ENCODE peak calls at places on chromosomes 5 and 9, in six cellular contexts. One of them, this sample, is unnamed.

GRCh38 chr5:66810151-66810550 is 214.0 kb downstream of the MAST4 start:
- DNase-seq in small intestine: no peak
- DNase-seq in A673: no peak
- DNase-seq in uterus: no peak
- DNase-seq in ovary: no peak
- DNase-seq in AG04450: no peak
- DNase-seq in this sample: no peak

GRCh38 chr5:5572010-5572982 is 149.8 kb downstream of the ICE1 start:
- DNase-seq in small intestine: no peak
- DNase-seq in A673: peak; percentile 10
- DNase-seq in uterus: peak; percentile 80
- DNase-seq in ovary: peak; percentile 44
- DNase-seq in AG04450: no peak
- DNase-seq in this sample: peak; percentile 49

GRCh38 chr5:59637878-59638580 is 255.5 kb downstream of the PDE4D start:
- DNase-seq in small intestine: no peak
- DNase-seq in A673: no peak
- DNase-seq in uterus: no peak
- DNase-seq in ovary: no peak
- DNase-seq in AG04450: no peak
- DNase-seq in this sample: no peak

GRCh38 chr5:89584339-89584956 is 701.5 kb upstream of the MEF2C start:
- DNase-seq in small intestine: no peak
- DNase-seq in A673: no peak
- DNase-seq in uterus: no peak
- DNase-seq in ovary: no peak
- DNase-seq in AG04450: peak; percentile 37
- DNase-seq in this sample: no peak

GRCh38 chr9:113657765-113658564 is 194.4 kb downstream of the RGS3 start:
- DNase-seq in small intestine: peak; percentile 82
- DNase-seq in A673: peak; percentile 81
- DNase-seq in uterus: peak; percentile 88
- DNase-seq in ovary: peak; percentile 86
- DNase-seq in AG04450: peak; percentile 72
- DNase-seq in this sample: peak; percentile 79

GRCh38 chr5:100902406-100903035 is 561 bp downstream of the ST8SIA4 start:
- DNase-seq in small intestine: peak; percentile 10
- DNase-seq in A673: no peak
- DNase-seq in uterus: no peak
- DNase-seq in ovary: no peak
- DNase-seq in AG04450: no peak
- DNase-seq in this sample: no peak

GRCh38 chr9:79572891-79573696 is 1.3 kb downstream of the TLE4 start:
- DNase-seq in small intestine: peak; percentile 33
- DNase-seq in A673: peak; percentile 51
- DNase-seq in uterus: peak; percentile 51
- DNase-seq in ovary: peak; percentile 57
- DNase-seq in AG04450: no peak
- DNase-seq in this sample: peak; percentile 49

GRCh38 chr5:122415481-122416120 is 103.6 kb downstream of the SNCAIP start:
- DNase-seq in small intestine: peak; percentile 53
- DNase-seq in A673: peak; percentile 74
- DNase-seq in uterus: peak; percentile 70
- DNase-seq in ovary: peak; percentile 77
- DNase-seq in AG04450: peak; percentile 45
- DNase-seq in this sample: peak; percentile 49

GRCh38 chr5:31894131-31894530 is 255.2 kb downstream of the PDZD2 start:
- DNase-seq in small intestine: no peak
- DNase-seq in A673: no peak
- DNase-seq in uterus: no peak
- DNase-seq in ovary: no peak
- DNase-seq in AG04450: no peak
- DNase-seq in this sample: no peak

GRCh38 chr5:2739360-2740050 is 12.0 kb downstream of the IRX2 start:
- DNase-seq in small intestine: no peak
- DNase-seq in A673: no peak
- DNase-seq in uterus: no peak
- DNase-seq in ovary: no peak
- DNase-seq in AG04450: no peak
- DNase-seq in this sample: no peak

GRCh38 chr9:137366891-137367381 is 56.0 kb downstream of the EXD3 start:
- DNase-seq in small intestine: no peak
- DNase-seq in A673: no peak
- DNase-seq in uterus: peak; percentile 11
- DNase-seq in ovary: peak; percentile 11
- DNase-seq in AG04450: no peak
- DNase-seq in this sample: no peak

GRCh38 chr5:59428391-59428790 is 465.1 kb downstream of the PDE4D start:
- DNase-seq in small intestine: no peak
- DNase-seq in A673: no peak
- DNase-seq in uterus: no peak
- DNase-seq in ovary: no peak
- DNase-seq in AG04450: no peak
- DNase-seq in this sample: no peak

GRCh38 chr5:124661317-124662141 is 84.9 kb downstream of the ZNF608 start:
- DNase-seq in small intestine: peak; percentile 74
- DNase-seq in A673: peak; percentile 33
- DNase-seq in uterus: no peak
- DNase-seq in ovary: no peak
- DNase-seq in AG04450: peak; percentile 76
- DNase-seq in this sample: no peak

GRCh38 chr5:56345352-56345751 is 112.2 kb upstream of the ANKRD55 start:
- DNase-seq in small intestine: no peak
- DNase-seq in A673: no peak
- DNase-seq in uterus: no peak
- DNase-seq in ovary: no peak
- DNase-seq in AG04450: no peak
- DNase-seq in this sample: no peak

GRCh38 chr9:95058795-95059386 is 258.6 kb downstream of the FANCC start:
- DNase-seq in small intestine: no peak
- DNase-seq in A673: peak; percentile 53
- DNase-seq in uterus: no peak
- DNase-seq in ovary: no peak
- DNase-seq in AG04450: no peak
- DNase-seq in this sample: no peak

GRCh38 chr5:104540448-104540847 is 977.9 kb upstream of the NUDT12 start:
- DNase-seq in small intestine: no peak
- DNase-seq in A673: peak; percentile 88
- DNase-seq in uterus: no peak
- DNase-seq in ovary: peak; percentile 18
- DNase-seq in AG04450: peak; percentile 20
- DNase-seq in this sample: no peak

GRCh38 chr5:16467363-16468219 is 2.0 kb upstream of the ZNF622 start:
- DNase-seq in small intestine: peak; percentile 20
- DNase-seq in A673: no peak
- DNase-seq in uterus: no peak
- DNase-seq in ovary: no peak
- DNase-seq in AG04450: peak; percentile 16
- DNase-seq in this sample: no peak

GRCh38 chr5:10542151-10542550 is 21.7 kb upstream of the ANKRD33B start:
- DNase-seq in small intestine: no peak
- DNase-seq in A673: no peak
- DNase-seq in uterus: no peak
- DNase-seq in ovary: no peak
- DNase-seq in AG04450: no peak
- DNase-seq in this sample: no peak

GRCh38 chr5:113058706-113059226 is 82.2 kb downstream of the DCP2 start:
- DNase-seq in small intestine: no peak
- DNase-seq in A673: no peak
- DNase-seq in uterus: no peak
- DNase-seq in ovary: no peak
- DNase-seq in AG04450: no peak
- DNase-seq in this sample: no peak

GRCh38 chr5:149392718-149393117 is 13.6 kb upstream of the IL17B start:
- DNase-seq in small intestine: no peak
- DNase-seq in A673: no peak
- DNase-seq in uterus: no peak
- DNase-seq in ovary: no peak
- DNase-seq in AG04450: no peak
- DNase-seq in this sample: no peak
- H3K27ac ChIP-seq in small intestine: no peak overlapping the region
- H3K27ac ChIP-seq in A673: no peak overlapping the region
- H3K27ac ChIP-seq in uterus: no peak overlapping the region
- H3K27ac ChIP-seq in ovary: no peak overlapping the region
- H3K27ac ChIP-seq in AG04450: no peak overlapping the region
- H3K27ac ChIP-seq in this sample: no peak overlapping the region

GRCh38 chr9:122172131-122172530 is 12.4 kb downstream of the MORN5 start:
- DNase-seq in small intestine: no peak
- DNase-seq in A673: no peak
- DNase-seq in uterus: no peak
- DNase-seq in ovary: no peak
- DNase-seq in AG04450: no peak
- DNase-seq in this sample: no peak
- H3K27me3 ChIP-seq in small intestine: no peaks in the 10 kb centered on the region
- H3K27me3 ChIP-seq in A673: peaks cover 56% of the 10 kb centered on the region
- H3K27me3 ChIP-seq in uterus: no peaks in the 10 kb centered on the region
- H3K27me3 ChIP-seq in ovary: no peaks in the 10 kb centered on the region
- H3K27me3 ChIP-seq in AG04450: peaks cover 28% of the 10 kb centered on the region
- H3K27me3 ChIP-seq in this sample: no peaks in the 10 kb centered on the region

DNA sequence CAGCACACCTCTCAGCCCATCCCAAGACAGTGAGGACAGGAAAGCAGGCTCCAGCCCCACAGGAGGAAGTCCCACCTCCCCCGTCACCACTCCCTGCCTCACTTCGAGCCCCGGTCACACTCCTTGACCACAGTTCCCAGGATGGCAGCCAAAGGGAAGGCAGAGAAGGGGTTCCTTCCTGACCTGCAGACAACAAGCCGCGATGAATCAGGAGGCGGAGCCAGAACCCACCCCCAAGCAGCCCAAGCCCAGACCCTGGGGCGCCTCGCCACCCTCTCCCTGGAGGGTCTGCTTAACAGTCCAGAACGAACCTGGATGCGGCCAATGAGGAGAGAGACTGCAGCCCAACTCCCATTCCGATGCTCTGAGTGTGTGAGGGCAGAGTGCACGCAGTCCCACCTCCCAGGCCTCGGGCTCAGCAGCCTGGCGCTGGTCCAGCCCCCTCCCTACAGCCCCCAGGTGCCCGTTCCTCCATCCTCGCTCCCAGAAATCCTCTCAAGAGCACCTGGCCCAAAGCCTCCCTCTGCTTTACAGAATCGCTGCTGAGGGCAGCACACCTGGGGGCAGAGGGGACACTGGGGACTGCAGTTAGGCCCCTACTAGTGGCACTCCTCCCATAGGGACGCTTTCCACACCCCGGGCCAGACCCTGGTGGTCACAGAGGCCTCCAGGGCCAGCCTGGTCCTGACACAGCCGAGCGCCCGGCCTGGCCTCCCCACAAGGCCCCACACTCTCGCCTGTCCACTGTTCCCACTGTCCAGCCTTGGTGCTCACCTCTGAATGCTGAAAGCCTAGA is 69.6 kb upstream of the LRRTM2 start:
- DNase-seq in small intestine: no peak
- DNase-seq in A673: no peak
- DNase-seq in uterus: no peak
- DNase-seq in ovary: no peak
- DNase-seq in AG04450: no peak
- DNase-seq in this sample: no peak
- H3K27ac ChIP-seq in small intestine: no peak overlapping the region
- H3K27ac ChIP-seq in A673: no peak overlapping the region
- H3K27ac ChIP-seq in uterus: no peak overlapping the region
- H3K27ac ChIP-seq in ovary: no peak overlapping the region
- H3K27ac ChIP-seq in AG04450: no peak overlapping the region
- H3K27ac ChIP-seq in this sample: peak overlapping the region; percentile 83

GRCh38 chr5:140108093-140109049 is 5.5 kb upstream of the PURA start:
- DNase-seq in small intestine: peak; percentile 49
- DNase-seq in A673: peak; percentile 30
- DNase-seq in uterus: peak; percentile 33
- DNase-seq in ovary: peak; percentile 39
- DNase-seq in AG04450: no peak
- DNase-seq in this sample: no peak

GRCh38 chr5:140109050-140109817 is 4.7 kb upstream of the PURA start:
- DNase-seq in small intestine: peak; percentile 29
- DNase-seq in A673: no peak
- DNase-seq in uterus: peak; percentile 15
- DNase-seq in ovary: peak; percentile 28
- DNase-seq in AG04450: no peak
- DNase-seq in this sample: peak; percentile 31

GRCh38 chr5:140106101-140106500 is 7.8 kb upstream of the PURA start:
- DNase-seq in small intestine: peak; percentile 55
- DNase-seq in A673: peak; percentile 22
- DNase-seq in uterus: no peak
- DNase-seq in ovary: no peak
- DNase-seq in AG04450: no peak
- DNase-seq in this sample: no peak

GRCh38 chr5:140106805-140107311 is 7.1 kb upstream of the PURA start:
- DNase-seq in small intestine: no peak
- DNase-seq in A673: no peak
- DNase-seq in uterus: no peak
- DNase-seq in ovary: no peak
- DNase-seq in AG04450: no peak
- DNase-seq in this sample: no peak

DNA sequence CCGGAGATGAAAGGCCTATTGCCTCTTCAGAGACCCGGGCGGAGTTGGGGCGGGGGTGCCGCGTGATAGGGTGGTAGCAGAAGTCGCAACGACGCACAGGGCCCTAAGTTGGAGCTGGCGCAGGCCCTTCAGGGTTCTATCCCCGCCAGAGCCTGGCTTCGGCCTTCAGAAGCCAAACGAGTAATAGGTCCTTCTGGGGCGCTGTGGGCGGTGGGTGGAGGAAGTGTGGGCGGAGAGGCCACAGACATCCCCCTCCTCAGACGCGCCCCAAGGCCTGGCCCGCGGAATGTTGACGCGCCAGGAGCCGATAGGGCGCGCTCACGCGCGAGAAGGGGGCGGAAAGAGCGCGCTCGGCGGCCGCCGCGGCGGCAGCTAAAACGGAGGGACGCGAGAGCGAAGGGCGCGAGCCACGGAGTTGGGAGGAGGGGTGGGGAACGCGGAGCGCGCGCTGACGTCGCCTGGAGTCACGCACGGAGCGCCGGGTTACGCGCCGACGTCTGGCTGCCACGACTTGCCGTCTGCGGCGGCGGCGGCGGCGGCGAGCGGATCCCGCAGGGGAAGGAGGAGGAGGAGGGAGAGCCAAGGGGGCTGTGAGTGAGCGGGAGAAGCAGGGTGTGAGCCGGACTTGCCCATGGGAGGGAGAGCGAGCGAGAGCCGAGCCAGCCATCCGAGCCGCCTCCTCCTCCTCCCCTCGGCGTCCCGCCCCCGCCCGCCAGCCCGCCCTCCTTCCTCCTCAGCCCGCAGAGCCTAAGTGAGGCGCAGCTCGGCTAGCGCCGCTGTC is 6.4 kb upstream of the PURA start:
- DNase-seq in small intestine: peak; percentile 92
- DNase-seq in A673: peak; percentile 97
- DNase-seq in uterus: peak; percentile 93
- DNase-seq in ovary: peak; percentile 92
- DNase-seq in AG04450: peak; percentile 80
- DNase-seq in this sample: peak; percentile 92
- H3K27me3 ChIP-seq in small intestine: no peaks in the 10 kb centered on the region
- H3K27me3 ChIP-seq in A673: no peaks in the 10 kb centered on the region
- H3K27me3 ChIP-seq in uterus: no peaks in the 10 kb centered on the region
- H3K27me3 ChIP-seq in ovary: no peaks in the 10 kb centered on the region
- H3K27me3 ChIP-seq in AG04450: peaks cover 19% of the 10 kb centered on the region
- H3K27me3 ChIP-seq in this sample: no peaks in the 10 kb centered on the region

DNA sequence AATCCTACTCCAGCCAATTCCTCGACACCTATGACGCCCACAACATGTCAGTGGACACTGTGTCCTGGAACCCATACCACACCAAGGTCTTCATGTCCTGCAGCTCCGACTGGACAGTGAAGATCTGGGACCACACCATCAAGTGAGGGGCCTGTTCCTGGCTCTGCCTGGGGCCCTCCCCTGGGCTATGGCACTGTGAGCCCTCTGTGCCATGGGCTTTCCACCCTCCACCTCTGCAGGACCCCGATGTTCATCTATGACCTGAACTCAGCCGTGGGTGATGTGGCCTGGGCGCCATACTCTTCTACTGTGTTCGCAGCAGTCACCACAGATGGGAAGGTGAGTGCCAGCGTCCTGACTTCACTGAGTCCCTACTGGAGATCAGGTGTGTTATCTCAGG is 8.4 kb downstream of the ENHO start:
- DNase-seq in small intestine: no peak
- DNase-seq in A673: no peak
- DNase-seq in uterus: no peak
- DNase-seq in ovary: no peak
- DNase-seq in AG04450: no peak
- DNase-seq in this sample: no peak
- H3K27ac ChIP-seq in small intestine: no peak overlapping the region
- H3K27ac ChIP-seq in A673: no peak overlapping the region
- H3K27ac ChIP-seq in uterus: no peak overlapping the region
- H3K27ac ChIP-seq in ovary: no peak overlapping the region
- H3K27ac ChIP-seq in AG04450: no peak overlapping the region
- H3K27ac ChIP-seq in this sample: no peak overlapping the region

This sample was measured in dorsolateral prefrontal cortex.